ENCODE peak calls at places on chromosome 21, in eight cellular contexts. C is GM23338, V is hepatocyte, B is HCT116, Z is GM23248, I is PC-3, W is MM.1S, R is OCI-LY7. J is an unnamed sample.

GRCh38 chr21:42471716-42472330 is 24.2 kb downstream of the RSPH1 start:
- DNase-seq in W (no peak), Z (no peak), R (peak; percentile 62), V (no peak), B (no peak), I (no peak), C (no peak), J (no peak)

GRCh38 chr21:25459365-25459764 is 147.9 kb downstream of the MRPL39 start:
- DNase-seq in I (no peak), V (no peak), B (no peak), W (no peak), C (no peak), R (peak; percentile 3), Z (no peak), J (no peak)

GRCh38 chr21:21096956-21097355 is 98.7 kb downstream of the NCAM2 start:
- DNase-seq in V (no peak), B (no peak), I (peak; percentile 2), C (no peak), Z (no peak), R (no peak), W (no peak), J (no peak)

GRCh38 chr21:42006765-42007164 is 3.4 kb downstream of the ZBTB21 start:
- DNase-seq in Z (peak; percentile 28), V (no peak), B (no peak), I (no peak), C (no peak), R (no peak), W (no peak), J (no peak)

GRCh38 chr21:37358392-37358791 is 8.2 kb upstream of the DYRK1A start:
- DNase-seq in B (no peak), Z (no peak), I (no peak), W (no peak), R (no peak), V (no peak), C (no peak), J (no peak)

GRCh38 chr21:42809171-42809570 is 70.2 kb downstream of the WDR4 start:
- DNase-seq in C (no peak), I (no peak), B (no peak), Z (no peak), W (no peak), V (no peak), R (no peak), J (no peak)

GRCh38 chr21:16534408-16535099 is 804.8 kb downstream of the USP25 start:
- DNase-seq in Z (peak; percentile 76), B (no peak), R (no peak), W (no peak), V (peak; percentile 14), C (no peak), I (no peak), J (peak; percentile 1)

GRCh38 chr21:37965088-37965805 is 49.0 kb upstream of the KCNJ6 start:
- DNase-seq in Z (no peak), R (no peak), W (no peak), C (peak; percentile 12), V (no peak), I (no peak), B (no peak), J (no peak)

GRCh38 chr21:31514598-31514997 is 144.9 kb upstream of the SOD1 start:
- DNase-seq in Z (no peak), R (no peak), B (no peak), V (peak; percentile 31), C (peak; percentile 66), W (no peak), I (no peak), J (no peak)

GRCh38 chr21:41631564-41632461 is 123.9 kb upstream of the TMPRSS2 start:
- DNase-seq in W (peak; percentile 33), Z (peak; percentile 67), I (peak; percentile 96), R (no peak), B (no peak), C (no peak), V (peak; percentile 41), J (peak; percentile 91)

GRCh38 chr21:9750341-9751086 is 770.9 kb upstream of the TPTE start:
- DNase-seq in Z (no peak), R (no peak), W (no peak), C (no peak), B (no peak), I (no peak), V (no peak), J (no peak)

GRCh38 chr21:31201144-31201543 is 142.9 kb downstream of the TIAM1 start:
- DNase-seq in R (no peak), C (no peak), Z (peak; percentile 38), I (no peak), B (no peak), V (no peak), W (no peak), J (no peak)

GRCh38 chr21:42097860-42098259 is 26.7 kb downstream of the UMODL1 start:
- DNase-seq in R (no peak), W (no peak), Z (peak; percentile 99), I (peak; percentile 96), V (peak; percentile 91), C (no peak), B (peak; percentile 66), J (peak; percentile 69)

GRCh38 chr21:22020221-22020620 is 1022.0 kb downstream of the NCAM2 start:
- DNase-seq in V (no peak), R (no peak), W (no peak), I (no peak), Z (no peak), C (peak; percentile 1), B (no peak), J (no peak)

GRCh38 chr21:25895565-25896205 is 160.9 kb downstream of the GABPA start:
- DNase-seq in W (peak; percentile 55), R (peak; percentile 30), I (peak; percentile 53), V (no peak), Z (peak; percentile 79), B (no peak), C (peak; percentile 66), J (no peak)

GRCh38 chr21:41562101-41563000 is 54.4 kb upstream of the TMPRSS2 start:
- DNase-seq in C (no peak), Z (peak; percentile 61), W (peak; percentile 5), I (no peak), R (no peak), V (no peak), B (no peak), J (peak; percentile 15)

GRCh38 chr21:44010429-44010828 is 1.7 kb upstream of the TRAPPC10 start:
- DNase-seq in I (no peak), Z (no peak), V (no peak), W (no peak), B (no peak), C (peak; percentile 70), R (no peak), J (no peak)

GRCh38 chr21:44011123-44011773 is 861 bp upstream of the TRAPPC10 start:
- DNase-seq in R (no peak), W (no peak), B (no peak), V (no peak), C (no peak), Z (no peak), I (no peak), J (no peak)

GRCh38 chr21:44013380-44014088 is 1.4 kb downstream of the TRAPPC10 start:
- DNase-seq in W (peak; percentile 66), I (peak; percentile 25), C (peak; percentile 34), V (peak; percentile 30), B (no peak), Z (peak; percentile 58), R (peak; percentile 56), J (no peak)

GRCh38 chr21:44012474-44013379 is 618 bp downstream of the TRAPPC10 start:
- DNase-seq in V (peak; percentile 76), C (peak; percentile 85), B (no peak), R (peak; percentile 89), W (peak; percentile 93), I (peak; percentile 32), Z (peak; percentile 71), J (no peak)

DNA sequence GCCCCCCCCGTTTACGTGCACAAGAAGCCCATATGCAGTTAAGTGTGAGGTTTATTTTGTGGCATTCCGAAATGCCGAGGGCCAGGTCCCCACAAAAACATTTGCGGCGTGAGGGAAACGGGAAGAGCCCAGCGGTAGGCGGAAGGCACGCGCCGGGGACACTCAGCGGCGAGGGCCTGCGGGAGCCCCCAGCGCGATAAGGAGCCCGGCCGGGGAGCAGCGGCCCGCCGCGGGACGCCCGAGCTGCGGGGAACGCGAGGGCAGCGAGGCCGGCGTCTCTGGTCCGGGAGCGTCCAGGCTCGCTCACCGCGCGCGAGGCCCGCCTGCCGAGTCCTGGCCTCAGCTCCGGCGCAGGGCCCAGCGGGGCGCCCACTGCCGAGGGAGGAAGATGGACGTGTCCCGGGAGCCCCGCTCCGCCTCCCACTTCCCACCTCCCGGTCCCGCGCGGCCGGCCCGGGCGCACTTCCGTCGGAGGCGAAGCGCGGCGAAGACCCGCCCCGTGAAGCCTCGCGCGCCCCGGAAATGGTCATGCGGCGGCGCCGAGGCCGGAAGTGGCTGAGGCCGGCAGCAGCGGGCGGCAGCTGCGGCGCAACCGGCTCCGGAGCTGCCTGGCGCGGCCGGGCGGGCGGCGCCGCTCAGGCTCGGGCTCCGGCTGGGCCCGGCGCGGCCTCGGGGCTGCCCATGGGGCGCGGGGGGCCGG is at the start of gene TRAPPC10:
- DNase-seq in B (peak; percentile 62), Z (peak; percentile 96), C (peak; percentile 88), V (peak; percentile 94), W (peak; percentile 95), R (peak; percentile 90), I (peak; percentile 92), J (peak; percentile 59)
- H3K4me3 ChIP-seq in B (peak within 1 kb of the TSS; percentile 73), Z (peak within 1 kb of the TSS; percentile 95), C (peak within 1 kb of the TSS; percentile 98), V (peak within 1 kb of the TSS; percentile 93), W (peak within 1 kb of the TSS; percentile 85), R (peak within 1 kb of the TSS; percentile 84), I (peak within 1 kb of the TSS; percentile 93), J (peak within 1 kb of the TSS; percentile 83)

GRCh38 chr21:24456358-24456757 is 1150.9 kb downstream of the MRPL39 start:
- DNase-seq in W (no peak), I (no peak), R (no peak), B (no peak), Z (no peak), C (no peak), V (no peak), J (no peak)
- H3K9me2 ChIP-seq in W (no peaks in the 10 kb centered on the region), I (no peaks in the 10 kb centered on the region), R (peaks cover 3% of the 10 kb centered on the region), B (no peaks in the 10 kb centered on the region), Z (no peaks in the 10 kb centered on the region), C (no peaks in the 10 kb centered on the region), V (no peaks in the 10 kb centered on the region), J (no peaks in the 10 kb centered on the region)

DNA sequence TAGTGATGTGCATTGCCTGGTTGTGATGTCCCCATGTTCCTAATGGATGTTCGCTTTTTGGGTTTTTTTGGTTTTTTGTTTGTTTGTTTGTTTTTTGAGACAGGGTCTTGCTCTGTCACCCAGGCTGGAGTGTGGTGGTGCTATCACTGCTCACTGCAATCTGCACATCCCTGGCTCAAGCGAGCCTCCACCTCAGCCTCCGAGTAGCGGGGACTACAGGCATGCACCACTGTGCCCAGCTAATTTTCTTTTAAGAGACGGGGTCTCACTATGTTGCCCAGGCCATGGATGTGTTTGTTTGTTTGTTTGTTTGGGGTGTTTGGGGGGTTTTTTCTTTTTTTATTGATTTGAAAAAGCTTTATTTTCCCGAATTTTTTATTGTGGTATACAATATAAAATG is 2.1 kb downstream of the COL6A2 start:
- DNase-seq in V (no peak), Z (no peak), C (no peak), W (no peak), R (no peak), I (no peak), B (no peak), J (no peak)
- H3K4me3 ChIP-seq in V (peak overlapping the region; percentile 18), Z (peak overlapping the region; percentile 85), C (peak overlapping the region; percentile 66), W (no peak overlapping the region), R (no peak overlapping the region), I (peak overlapping the region; percentile 86), B (no peak overlapping the region), J (no peak overlapping the region)

DNA sequence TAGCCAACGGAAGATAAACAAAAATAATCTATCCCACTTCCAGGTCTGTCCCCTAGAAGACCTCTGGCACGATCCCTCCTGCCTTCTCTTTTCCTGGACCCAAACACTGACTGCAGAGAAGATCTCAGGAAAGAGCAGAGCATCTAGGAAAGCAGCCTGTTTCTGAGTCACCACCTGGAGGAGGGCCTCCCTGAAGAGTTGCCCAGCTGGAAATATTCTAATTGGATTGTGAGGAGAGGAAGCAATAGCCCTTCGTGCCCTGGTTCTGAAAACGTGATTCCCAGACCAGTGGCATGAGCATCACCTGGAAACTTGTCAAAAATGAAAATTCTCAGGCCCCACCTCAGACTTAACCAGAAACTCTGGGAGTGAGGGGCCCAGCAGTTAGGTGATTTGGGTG is 411.1 kb downstream of the SETD4 start:
- DNase-seq in V (peak; percentile 8), B (no peak), Z (peak; percentile 83), W (no peak), R (no peak), I (peak; percentile 69), C (no peak), J (no peak)
- H3K9me2 ChIP-seq in V (no peaks in the 10 kb centered on the region), B (no peaks in the 10 kb centered on the region), Z (no peaks in the 10 kb centered on the region), W (no peaks in the 10 kb centered on the region), R (no peaks in the 10 kb centered on the region), I (no peaks in the 10 kb centered on the region), C (peaks cover 5% of the 10 kb centered on the region), J (no peaks in the 10 kb centered on the region)